ENCODE peak calls at places on chromosomes 11 and 22, in seven cellular contexts. J is fibroblast of the conjunctiva; D is naive thymus-derived CD4-positive, alpha-beta T cell; O is HT1080; B is SJCRH30; Q is putamen; Y is activated CD8-positive, alpha-beta memory T cell treated with anti-CD3 and anti-CD28 coated beads for 4 hours. K is an unnamed sample.

GRCh38 chr11:44270403-44271192 is 39.3 kb downstream of the ALX4 start:
- DNase-seq in B (peak), O (no peak), Y (no peak), J (peak), D (no peak), Q (no peak), K (no peak)

GRCh38 chr11:12673601-12673923 is 659 bp upstream of the TEAD1 start:
- DNase-seq in Y (no peak), J (no peak), Q (no peak), O (no peak), B (no peak), D (no peak), K (no peak)

GRCh38 chr11:2741377-2742131 is 41.8 kb upstream of the KCNQ1OT1 start:
- DNase-seq in B (peak), O (peak), J (peak), D (no peak), Y (no peak), Q (no peak), K (peak)

GRCh38 chr11:111911563-111912401 is at the start of gene CRYAB:
- DNase-seq in Q (peak), D (no peak), Y (no peak), J (peak), B (no peak), O (peak), K (peak)

GRCh38 chr22:50530857-50531545 is 1.2 kb upstream of the TYMP start:
- DNase-seq in B (no peak), J (peak), D (peak), Y (peak), Q (no peak), O (no peak), K (no peak)

GRCh38 chr11:35792148-35792845 is 129.7 kb downstream of the TRIM44 start:
- DNase-seq in D (no peak), O (no peak), J (no peak), Y (no peak), B (peak), Q (no peak), K (no peak)

GRCh38 chr22:48923165-48923875 is 904.4 kb downstream of the BRD1 start:
- DNase-seq in Q (no peak), J (no peak), B (no peak), O (no peak), D (no peak), Y (no peak), K (no peak)

GRCh38 chr11:31173926-31174680 is 195.4 kb downstream of the DCDC1 start:
- DNase-seq in Q (no peak), O (no peak), D (no peak), J (no peak), Y (no peak), B (no peak), K (no peak)

GRCh38 chr11:2276280-2276998 is 6.1 kb upstream of the ASCL2 start:
- DNase-seq in O (no peak), Y (no peak), J (no peak), B (no peak), D (no peak), Q (no peak), K (no peak)

GRCh38 chr11:102269927-102270326 is 47.4 kb upstream of the BIRC3 start:
- DNase-seq in Y (no peak), Q (no peak), B (no peak), J (no peak), D (no peak), O (peak), K (peak)

GRCh38 chr22:45064313-45065268 is 54.8 kb upstream of the PHF21B start:
- DNase-seq in J (peak), O (peak), Y (no peak), Q (no peak), D (no peak), B (peak), K (peak)

GRCh38 chr11:24324211-24324610 is 172.6 kb upstream of the LUZP2 start:
- DNase-seq in D (no peak), Y (no peak), O (peak), J (no peak), Q (no peak), B (no peak), K (no peak)

GRCh38 chr11:75388386-75389275 is 10.7 kb upstream of the RPS3 start:
- DNase-seq in Y (peak), Q (peak), O (peak), J (peak), D (peak), B (peak), K (peak)

GRCh38 chr22:39690901-39691620 is 120.5 kb downstream of the CACNA1I start:
- DNase-seq in B (no peak), J (no peak), Y (no peak), Q (peak), O (no peak), D (no peak), K (no peak)

GRCh38 chr11:75768112-75768908 is at the start of gene DGAT2:
- DNase-seq in Y (peak), B (peak), D (peak), Q (peak), J (peak), O (peak), K (peak)

GRCh38 chr11:117995472-117995871 is 9.3 kb downstream of the IL10RA start:
- DNase-seq in D (no peak), J (no peak), Q (no peak), O (no peak), Y (no peak), B (no peak), K (no peak)

GRCh38 chr11:3133456-3134217 is 31.5 kb downstream of the OSBPL5 start:
- DNase-seq in Y (no peak), B (no peak), O (no peak), J (no peak), Q (no peak), D (no peak), K (no peak)

GRCh38 chr11:45178890-45179663 is 32.6 kb downstream of the PRDM11 start:
- DNase-seq in Y (no peak), O (peak), J (no peak), B (no peak), Q (no peak), D (no peak), K (peak)

GRCh38 chr11:9529333-9529648 is 44.2 kb upstream of the WEE1 start:
- DNase-seq in D (no peak), J (no peak), O (no peak), Q (no peak), Y (no peak), B (peak), K (peak)

GRCh38 chr11:35272391-35272821 is 133.4 kb downstream of the CD44 start:
- DNase-seq in D (peak), B (no peak), Y (peak), J (no peak), Q (no peak), O (no peak), K (no peak)

GRCh38 chr11:112343368-112344039 is 82.8 kb upstream of the PLET1 start:
- DNase-seq in B (no peak), Q (no peak), D (no peak), Y (no peak), J (no peak), O (no peak), K (no peak)

GRCh38 chr22:41682033-41682807 is 6.4 kb downstream of the SNU13 start:
- DNase-seq in D (peak), J (peak), Y (peak), Q (peak), B (peak), O (peak), K (peak)

GRCh38 chr11:66853242-66854229 is 3.3 kb upstream of the LRFN4 start:
- DNase-seq in Q (no peak), O (no peak), J (no peak), B (no peak), Y (no peak), D (no peak), K (no peak)

GRCh38 chr11:102666331-102666957 is 39.1 kb downstream of the MMP27 start:
- DNase-seq in B (no peak), Q (peak), O (peak), Y (no peak), J (peak), D (peak), K (peak)

GRCh38 chr11:96198466-96198808 is 144.6 kb downstream of the MAML2 start:
- DNase-seq in O (no peak), Y (no peak), J (no peak), Q (no peak), B (no peak), D (no peak), K (no peak)

GRCh38 chr11:118138839-118139420 is 13.7 kb downstream of the SCN4B start:
- DNase-seq in Q (no peak), D (no peak), B (no peak), J (no peak), O (no peak), Y (no peak), K (no peak)

GRCh38 chr11:23957309-23957708 is 539.5 kb upstream of the LUZP2 start:
- DNase-seq in J (no peak), B (no peak), D (no peak), Q (no peak), Y (no peak), O (no peak), K (no peak)

GRCh38 chr11:73415854-73416615 is 39.8 kb downstream of the RELT start:
- DNase-seq in Q (no peak), B (no peak), O (no peak), J (peak), D (no peak), Y (no peak), K (peak)

GRCh38 chr22:33476206-33476605 is 418.0 kb upstream of the SYN3 start:
- DNase-seq in Q (no peak), O (no peak), B (no peak), Y (no peak), J (no peak), D (no peak), K (no peak)

GRCh38 chr11:36304349-36304748 is 8.3 kb downstream of the PRR5L start:
- DNase-seq in Q (no peak), J (no peak), B (no peak), Y (no peak), O (no peak), D (no peak), K (no peak)

GRCh38 chr11:73359930-73360742 is 16.1 kb upstream of the RELT start:
- DNase-seq in B (peak), O (peak), Q (no peak), Y (no peak), J (peak), D (peak), K (peak)

GRCh38 chr22:45987462-45987861 is 10.5 kb upstream of the WNT7B start:
- DNase-seq in Q (no peak), O (no peak), J (no peak), B (no peak), D (no peak), Y (no peak), K (no peak)

GRCh38 chr11:45336136-45336535 is 50.0 kb upstream of the SYT13 start:
- DNase-seq in B (no peak), Y (no peak), O (no peak), J (no peak), D (no peak), Q (no peak), K (no peak)

GRCh38 chr22:29636751-29637150 is 33.3 kb downstream of the NF2 start:
- DNase-seq in B (no peak), O (no peak), Y (no peak), J (no peak), Q (no peak), D (no peak), K (no peak)

GRCh38 chr11:121105063-121105480 is 4.0 kb downstream of the TECTA start:
- DNase-seq in B (no peak), D (no peak), O (no peak), J (no peak), Y (no peak), Q (peak), K (no peak)

GRCh38 chr11:116876656-116877055 is 39.2 kb upstream of the APOA1 start:
- DNase-seq in Y (no peak), Q (no peak), D (no peak), O (no peak), B (no peak), J (no peak), K (no peak)

K was measured in RWPE1.